ENCODE peak calls at places on chromosome 20, in five cellular contexts. One of them, this sample, is unnamed.

GRCh38 chr20:43724383-43724782 is 2.4 kb downstream of the GTSF1L start:
- DNase-seq in SK-N-SH: no peak
- DNase-seq in GM12878: no peak
- DNase-seq in HepG2: no peak
- DNase-seq in K562: no peak
- DNase-seq in this sample: no peak

GRCh38 chr20:3887870-3888614 is 1.1 kb upstream of the PANK2 start:
- DNase-seq in SK-N-SH: no peak
- DNase-seq in GM12878: no peak
- DNase-seq in HepG2: no peak
- DNase-seq in K562: no peak
- DNase-seq in this sample: no peak

GRCh38 chr20:50278684-50279531 is 88.3 kb downstream of the CEBPB start:
- DNase-seq in SK-N-SH: no peak
- DNase-seq in GM12878: no peak
- DNase-seq in HepG2: peak
- DNase-seq in K562: peak
- DNase-seq in this sample: peak

GRCh38 chr20:20448891-20449290 is 81.0 kb downstream of the INSM1 start:
- DNase-seq in SK-N-SH: no peak
- DNase-seq in GM12878: no peak
- DNase-seq in HepG2: no peak
- DNase-seq in K562: no peak
- DNase-seq in this sample: no peak

GRCh38 chr20:53157443-53158408 is 185.6 kb downstream of the TSHZ2 start:
- DNase-seq in SK-N-SH: no peak
- DNase-seq in GM12878: no peak
- DNase-seq in HepG2: peak
- DNase-seq in K562: peak
- DNase-seq in this sample: peak

GRCh38 chr20:54208492-54209044 is 681 bp downstream of the PFDN4 start:
- DNase-seq in SK-N-SH: peak
- DNase-seq in GM12878: no peak
- DNase-seq in HepG2: peak
- DNase-seq in K562: peak
- DNase-seq in this sample: peak

GRCh38 chr20:41178904-41179432 is 41.6 kb downstream of the PLCG1 start:
- DNase-seq in SK-N-SH: no peak
- DNase-seq in GM12878: no peak
- DNase-seq in HepG2: no peak
- DNase-seq in K562: no peak
- DNase-seq in this sample: peak

GRCh38 chr20:57388953-57389694 is 2.1 kb upstream of the RBM38 start:
- DNase-seq in SK-N-SH: no peak
- DNase-seq in GM12878: no peak
- DNase-seq in HepG2: peak
- DNase-seq in K562: peak
- DNase-seq in this sample: peak

GRCh38 chr20:13054011-13054410 is 45.2 kb downstream of the SPTLC3 start:
- DNase-seq in SK-N-SH: no peak
- DNase-seq in GM12878: no peak
- DNase-seq in HepG2: peak
- DNase-seq in K562: no peak
- DNase-seq in this sample: no peak

GRCh38 chr20:50246367-50247195 is 56.0 kb downstream of the CEBPB start:
- DNase-seq in SK-N-SH: no peak
- DNase-seq in GM12878: no peak
- DNase-seq in HepG2: no peak
- DNase-seq in K562: no peak
- DNase-seq in this sample: no peak

GRCh38 chr20:16821211-16822089 is 73.3 kb downstream of the OTOR start:
- DNase-seq in SK-N-SH: peak
- DNase-seq in GM12878: no peak
- DNase-seq in HepG2: peak
- DNase-seq in K562: peak
- DNase-seq in this sample: peak

GRCh38 chr20:56391037-56391436 is 978 bp downstream of the AURKA start:
- DNase-seq in SK-N-SH: no peak
- DNase-seq in GM12878: no peak
- DNase-seq in HepG2: no peak
- DNase-seq in K562: no peak
- DNase-seq in this sample: no peak

GRCh38 chr20:3239026-3239866 is at the start of gene SLC4A11:
- DNase-seq in SK-N-SH: peak
- DNase-seq in GM12878: no peak
- DNase-seq in HepG2: peak
- DNase-seq in K562: peak
- DNase-seq in this sample: peak

GRCh38 chr20:57794600-57795346 is 85.0 kb upstream of the PMEPA1 start:
- DNase-seq in SK-N-SH: no peak
- DNase-seq in GM12878: no peak
- DNase-seq in HepG2: no peak
- DNase-seq in K562: no peak
- DNase-seq in this sample: no peak

GRCh38 chr20:34120213-34120612 is 8.2 kb upstream of the EIF2S2 start:
- DNase-seq in SK-N-SH: no peak
- DNase-seq in GM12878: no peak
- DNase-seq in HepG2: no peak
- DNase-seq in K562: no peak
- DNase-seq in this sample: no peak

GRCh38 chr20:25437153-25437581 is 29.7 kb downstream of the GINS1 start:
- DNase-seq in SK-N-SH: no peak
- DNase-seq in GM12878: no peak
- DNase-seq in HepG2: no peak
- DNase-seq in K562: no peak
- DNase-seq in this sample: no peak

GRCh38 chr20:44637490-44638372 is 13.8 kb downstream of the ADA start:
- DNase-seq in SK-N-SH: no peak
- DNase-seq in GM12878: no peak
- DNase-seq in HepG2: no peak
- DNase-seq in K562: no peak
- DNase-seq in this sample: no peak

GRCh38 chr20:3889489-3890409 is 562 bp downstream of the PANK2 start:
- DNase-seq in SK-N-SH: peak
- DNase-seq in GM12878: no peak
- DNase-seq in HepG2: peak
- DNase-seq in K562: peak
- DNase-seq in this sample: no peak

GRCh38 chr20:1185316-1185741 is 548 bp upstream of the TMEM74B start:
- DNase-seq in SK-N-SH: peak
- DNase-seq in GM12878: no peak
- DNase-seq in HepG2: no peak
- DNase-seq in K562: peak
- DNase-seq in this sample: peak

GRCh38 chr20:1844723-1845523 is 50.3 kb upstream of the SIRPA start:
- DNase-seq in SK-N-SH: peak
- DNase-seq in GM12878: peak
- DNase-seq in HepG2: no peak
- DNase-seq in K562: no peak
- DNase-seq in this sample: no peak

GRCh38 chr20:19370076-19371075 is 157.9 kb downstream of the SLC24A3 start:
- DNase-seq in SK-N-SH: no peak
- DNase-seq in GM12878: no peak
- DNase-seq in HepG2: no peak
- DNase-seq in K562: no peak
- DNase-seq in this sample: no peak

GRCh38 chr20:32462900-32463641 is 104.9 kb downstream of the ASXL1 start:
- DNase-seq in SK-N-SH: peak
- DNase-seq in GM12878: no peak
- DNase-seq in HepG2: no peak
- DNase-seq in K562: no peak
- DNase-seq in this sample: no peak

DNA sequence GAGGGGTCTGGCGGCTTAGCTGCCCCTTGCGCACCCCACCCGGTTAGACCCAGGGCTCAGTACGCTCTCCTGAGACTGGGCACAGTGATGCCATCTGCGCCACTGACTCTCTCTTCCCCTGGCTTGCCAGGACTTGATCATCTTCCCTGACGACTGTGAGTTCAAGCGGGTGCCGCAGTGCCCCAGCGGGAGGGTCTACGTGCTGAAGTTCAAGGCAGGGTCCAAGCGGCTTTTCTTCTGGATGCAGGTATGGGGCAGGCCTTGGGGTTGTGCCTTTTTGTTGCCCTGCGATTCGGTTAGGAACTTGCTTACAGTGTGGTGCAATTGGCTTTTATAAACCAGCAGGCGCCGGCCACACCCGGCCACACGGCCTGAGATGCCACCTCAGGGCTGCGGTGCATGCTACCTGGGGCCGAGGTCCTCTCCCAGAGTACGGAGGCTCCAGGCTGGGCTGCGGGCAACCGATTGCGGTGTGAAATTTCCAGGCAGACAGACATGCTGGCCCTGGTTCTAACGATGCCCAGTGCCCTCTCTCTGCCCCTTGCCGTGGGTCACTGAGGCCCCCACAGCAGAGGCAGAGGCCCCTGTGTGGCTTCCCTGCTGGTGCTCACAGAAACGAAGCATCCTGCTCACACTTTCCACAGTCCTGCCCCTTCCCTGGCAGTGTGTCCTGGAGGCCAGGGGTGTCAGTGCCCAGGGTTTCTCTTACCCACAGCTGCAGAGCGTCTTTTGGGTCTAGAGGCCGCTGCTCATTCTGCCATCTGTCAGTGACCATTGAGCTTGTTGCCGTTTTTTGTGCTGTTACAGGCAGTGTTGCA is 1.7 kb downstream of the ADRM1 start:
- DNase-seq in SK-N-SH: no peak
- DNase-seq in GM12878: no peak
- DNase-seq in HepG2: no peak
- DNase-seq in K562: no peak
- DNase-seq in this sample: no peak
- TF ChIP-seq FOXM1 in SK-N-SH: no peak
- TF ChIP-seq FOXM1 in GM12878: no peak
- TF ChIP-seq FOXM1 in HepG2: no peak
- TF ChIP-seq FOXM1 in K562: no peak
- TF ChIP-seq FOXM1 in this sample: no peak

DNA sequence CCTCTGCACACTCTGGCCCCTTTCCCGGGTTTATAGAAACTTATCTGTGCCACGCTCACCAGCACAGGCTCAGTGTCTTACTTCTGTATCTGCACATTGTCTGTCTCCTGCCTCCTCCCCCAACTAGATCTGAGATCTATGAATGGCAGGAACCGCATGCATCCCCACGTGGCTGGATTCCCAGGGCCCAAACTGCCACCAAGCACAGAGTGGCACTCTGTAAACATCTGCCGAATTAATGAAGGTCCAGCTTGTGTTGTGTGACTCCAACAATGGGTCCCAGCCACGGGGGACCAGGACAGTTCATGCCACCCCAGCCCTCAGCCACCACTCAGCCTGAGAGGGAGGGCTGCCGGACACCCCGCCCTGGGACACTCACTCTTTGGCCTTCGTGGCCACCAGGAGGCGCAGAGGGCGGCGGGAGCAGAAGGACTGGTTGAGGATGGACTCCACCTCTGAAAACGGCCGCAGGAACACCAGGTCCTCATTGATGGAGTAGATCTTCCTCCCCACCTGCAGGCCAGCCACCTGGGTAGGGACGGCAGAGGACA is 171.1 kb downstream of the PREX1 start:
- DNase-seq in SK-N-SH: peak
- DNase-seq in GM12878: no peak
- DNase-seq in HepG2: peak
- DNase-seq in K562: peak
- DNase-seq in this sample: peak
- TF ChIP-seq FOXM1 in SK-N-SH: no peak
- TF ChIP-seq FOXM1 in GM12878: no peak
- TF ChIP-seq FOXM1 in HepG2: no peak
- TF ChIP-seq FOXM1 in K562: no peak
- TF ChIP-seq FOXM1 in this sample: no peak

GRCh38 chr20:37378420-37378784 is 32.5 kb downstream of the SRC start:
- DNase-seq in SK-N-SH: no peak
- DNase-seq in GM12878: no peak
- DNase-seq in HepG2: no peak
- DNase-seq in K562: no peak
- DNase-seq in this sample: no peak
- TF ChIP-seq FOXM1 in SK-N-SH: no peak
- TF ChIP-seq FOXM1 in GM12878: no peak
- TF ChIP-seq FOXM1 in HepG2: no peak
- TF ChIP-seq FOXM1 in K562: no peak
- TF ChIP-seq FOXM1 in this sample: no peak

DNA sequence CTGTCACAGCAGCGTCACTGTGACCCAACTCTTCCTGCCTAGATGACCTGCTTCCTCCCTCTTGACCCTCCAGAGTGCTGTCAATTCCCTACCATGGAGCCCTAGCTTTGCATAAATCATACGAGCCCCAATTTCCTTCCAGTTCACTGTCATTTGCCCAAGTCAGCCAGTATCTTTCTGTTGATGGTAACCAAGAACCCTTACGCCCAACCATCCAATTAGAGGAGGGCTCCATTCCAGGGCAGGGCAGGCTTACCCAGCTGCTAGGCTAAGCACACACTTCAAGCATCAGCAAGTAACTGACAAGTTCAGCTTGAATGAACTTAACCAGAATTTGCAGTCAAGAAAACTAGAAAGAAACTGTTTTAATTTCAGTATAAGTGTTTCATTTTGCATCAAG is 25.7 kb downstream of the WFDC3 start:
- DNase-seq in SK-N-SH: no peak
- DNase-seq in GM12878: no peak
- DNase-seq in HepG2: no peak
- DNase-seq in K562: no peak
- DNase-seq in this sample: no peak
- TF ChIP-seq FOXM1 in SK-N-SH: no peak
- TF ChIP-seq FOXM1 in GM12878: no peak
- TF ChIP-seq FOXM1 in HepG2: no peak
- TF ChIP-seq FOXM1 in K562: no peak
- TF ChIP-seq FOXM1 in this sample: no peak

GRCh38 chr20:64234291-64234791 is 21.2 kb upstream of the PCMTD2 start:
- DNase-seq in SK-N-SH: no peak
- DNase-seq in GM12878: no peak
- DNase-seq in HepG2: no peak
- DNase-seq in K562: no peak
- DNase-seq in this sample: no peak
- TF ChIP-seq FOXM1 in SK-N-SH: no peak
- TF ChIP-seq FOXM1 in GM12878: no peak
- TF ChIP-seq FOXM1 in HepG2: no peak
- TF ChIP-seq FOXM1 in K562: no peak
- TF ChIP-seq FOXM1 in this sample: no peak